ENCODE peak calls at places on chromosomes 6 and 20, in six cellular contexts. W, E, S, H, F and V are unnamed samples.

GRCh38 chr20:63274381-63275228 is 2.0 kb downstream of the ARFGAP1 start:
- DNase-seq in W (no peak), E (no peak), S (no peak), H (no peak), F (no peak), V (no peak)

GRCh38 chr20:40416274-40416673 is 272.8 kb downstream of the MAFB start:
- DNase-seq in W (no peak), E (no peak), S (no peak), H (no peak), F (no peak), V (no peak)

GRCh38 chr20:25277051-25277801 is 29.3 kb downstream of the PYGB start:
- DNase-seq in W (no peak), E (no peak), S (no peak), H (no peak), F (no peak), V (no peak)

GRCh38 chr6:24522090-24522820 is 27.5 kb downstream of the ALDH5A1 start:
- DNase-seq in W (no peak), E (no peak), S (no peak), H (peak), F (no peak), V (no peak)

GRCh38 chr20:13302647-13303425 is 81.8 kb downstream of the ISM1 start:
- DNase-seq in W (peak), E (peak), S (no peak), H (no peak), F (peak), V (no peak)

GRCh38 chr20:35307666-35308653 is 15.7 kb upstream of the FAM83C start:
- DNase-seq in W (peak), E (no peak), S (peak), H (peak), F (no peak), V (no peak)

GRCh38 chr20:1938464-1939269 is 43.5 kb downstream of the SIRPA start:
- DNase-seq in W (no peak), E (no peak), S (no peak), H (no peak), F (no peak), V (no peak)

GRCh38 chr6:156557269-156557885 is 219.8 kb upstream of the ARID1B start:
- DNase-seq in W (peak), E (no peak), S (no peak), H (peak), F (no peak), V (no peak)

GRCh38 chr20:16530201-16530681 is 43.0 kb downstream of the KIF16B start:
- DNase-seq in W (peak), E (no peak), S (peak), H (peak), F (no peak), V (no peak)

GRCh38 chr6:71385111-71385822 is 96.7 kb downstream of the OGFRL1 start:
- DNase-seq in W (no peak), E (no peak), S (no peak), H (no peak), F (no peak), V (no peak)

GRCh38 chr6:89313006-89313405 is 2.1 kb downstream of the GABRR2 start:
- DNase-seq in W (peak), E (no peak), S (peak), H (peak), F (no peak), V (peak)

GRCh38 chr6:75207211-75207984 is 1.5 kb upstream of the COL12A1 start:
- DNase-seq in W (no peak), E (no peak), S (no peak), H (peak), F (no peak), V (no peak)

GRCh38 chr6:37134622-37135191 is 35.2 kb upstream of the PIM1 start:
- DNase-seq in W (peak), E (no peak), S (peak), H (peak), F (no peak), V (peak)

GRCh38 chr6:146361367-146361924 is 182.2 kb upstream of the RAB32 start:
- DNase-seq in W (no peak), E (no peak), S (peak), H (no peak), F (no peak), V (no peak)